ENCODE peak calls at places on chromosomes 3 and 15, in four cellular contexts. X is H1, M is HepG2, J is K562. Y is an unnamed sample.

GRCh38 chr3:57184516-57184915 is 15.3 kb downstream of the HESX1 start:
- DNase-seq in X (no peak), J (no peak), M (no peak), Y (no peak)

GRCh38 chr3:172106989-172107388 is 67.6 kb downstream of the FNDC3B start:
- DNase-seq in X (no peak), M (no peak), J (no peak), Y (peak)

GRCh38 chr3:170768334-170768801 is 101.6 kb downstream of the RPL22L1 start:
- DNase-seq in X (no peak), M (no peak), J (no peak), Y (no peak)

GRCh38 chr3:168001244-168001643 is 94.5 kb downstream of the GOLIM4 start:
- DNase-seq in J (no peak), X (no peak), M (no peak), Y (no peak)

GRCh38 chr15:40320409-40320808 is 3.1 kb upstream of the INAFM2 start:
- DNase-seq in M (peak), J (no peak), X (no peak), Y (no peak)

GRCh38 chr3:38479431-38480092 is 16.6 kb upstream of the EXOG start:
- DNase-seq in J (peak), X (peak), M (peak), Y (no peak)

GRCh38 chr3:65950340-65951326 is 88.1 kb downstream of the MAGI1 start:
- DNase-seq in X (peak), J (no peak), M (no peak), Y (no peak)

GRCh38 chr3:162367443-162368132 is 871.0 kb downstream of the OTOL1 start:
- DNase-seq in J (no peak), X (no peak), M (no peak), Y (no peak)

GRCh38 chr15:44804303-44805046 is 68.1 kb downstream of the TRIM69 start:
- DNase-seq in X (no peak), J (no peak), M (no peak), Y (no peak)

GRCh38 chr15:99310745-99311144 is 59.5 kb downstream of the LRRC28 start:
- DNase-seq in X (no peak), J (no peak), M (no peak), Y (no peak)

GRCh38 chr3:183725387-183725786 is 27.8 kb downstream of the YEATS2 start:
- DNase-seq in M (no peak), J (no peak), X (no peak), Y (no peak)

GRCh38 chr3:126205717-126206655 is 25.6 kb upstream of the ALDH1L1 start:
- DNase-seq in M (no peak), X (no peak), J (no peak), Y (no peak)

GRCh38 chr3:158718490-158719170 is 13.6 kb downstream of the RARRES1 start:
- DNase-seq in X (no peak), M (no peak), J (no peak), Y (no peak)

GRCh38 chr15:67187351-67187854 is 67.1 kb downstream of the AAGAB start:
- DNase-seq in X (no peak), J (no peak), M (no peak), Y (no peak)

GRCh38 chr3:117035785-117036184 is 326.2 kb downstream of the TUSC7 start:
- DNase-seq in M (no peak), X (no peak), J (no peak), Y (no peak)

GRCh38 chr3:153614131-153614530 is 452.1 kb downstream of the RAP2B start:
- DNase-seq in J (no peak), X (no peak), M (no peak), Y (no peak)

GRCh38 chr3:67239362-67239761 is 241.3 kb downstream of the KBTBD8 start:
- DNase-seq in J (no peak), M (no peak), X (no peak), Y (no peak)

GRCh38 chr15:36905908-36906307 is 194.4 kb downstream of the MEIS2 start:
- DNase-seq in J (no peak), X (no peak), M (no peak), Y (no peak)

GRCh38 chr3:127959873-127960272 is 44.8 kb downstream of the KBTBD12 start:
- DNase-seq in X (no peak), J (no peak), M (peak), Y (no peak)

GRCh38 chr3:116198087-116198486 is 247.2 kb downstream of the LSAMP start:
- DNase-seq in X (no peak), J (no peak), M (no peak), Y (no peak)

GRCh38 chr15:77058468-77058867 is 12.4 kb downstream of the TSPAN3 start:
- DNase-seq in J (no peak), X (no peak), M (no peak), Y (no peak)

GRCh38 chr15:31358163-31358562 is 31.5 kb downstream of the KLF13 start:
- DNase-seq in J (no peak), X (no peak), M (no peak), Y (no peak)

GRCh38 chr15:65856821-65857455 is 12.4 kb upstream of the RAB11A start:
- DNase-seq in X (no peak), M (peak), J (peak), Y (no peak)

GRCh38 chr3:13492976-13493866 is 13.1 kb downstream of the HDAC11 start:
- DNase-seq in M (no peak), J (no peak), X (no peak), Y (no peak)

GRCh38 chr3:133986302-133986701 is 43.4 kb downstream of the SLCO2A1 start:
- DNase-seq in X (no peak), J (no peak), M (no peak), Y (no peak)

GRCh38 chr3:12415014-12415653 is 69.1 kb upstream of the TSEN2 start:
- DNase-seq in J (no peak), X (no peak), M (no peak), Y (no peak)

GRCh38 chr3:195893121-195893449 is 15.3 kb downstream of the TNK2 start:
- DNase-seq in J (no peak), X (no peak), M (no peak), Y (no peak)

GRCh38 chr3:62586356-62586755 is 213.0 kb upstream of the FEZF2 start:
- DNase-seq in J (no peak), X (no peak), M (no peak), Y (no peak)

GRCh38 chr15:37100109-37100873 is at the start of gene MEIS2:
- DNase-seq in X (no peak), M (peak), J (peak), Y (peak)

GRCh38 chr3:57864853-57865252 is 108.7 kb downstream of the SLMAP start:
- DNase-seq in X (no peak), J (no peak), M (no peak), Y (no peak)

GRCh38 chr15:32685576-32685975 is 32.2 kb upstream of the GREM1 start:
- DNase-seq in M (no peak), X (no peak), J (no peak), Y (no peak)

GRCh38 chr15:32691316-32692032 is 26.3 kb upstream of the GREM1 start:
- DNase-seq in J (no peak), M (no peak), X (no peak), Y (no peak)

GRCh38 chr15:32692286-32692685 is 25.5 kb upstream of the GREM1 start:
- DNase-seq in J (no peak), X (no peak), M (no peak), Y (no peak)

GRCh38 chr15:32687556-32687955 is 30.2 kb upstream of the GREM1 start:
- DNase-seq in M (no peak), J (no peak), X (no peak), Y (no peak)

GRCh38 chr15:32688151-32688639 is 29.6 kb upstream of the GREM1 start:
- DNase-seq in M (peak), J (no peak), X (no peak), Y (no peak)
- TF ChIP-seq BRCA1 in M (no peak), J (no peak), X (no peak), Y (no peak)

DNA sequence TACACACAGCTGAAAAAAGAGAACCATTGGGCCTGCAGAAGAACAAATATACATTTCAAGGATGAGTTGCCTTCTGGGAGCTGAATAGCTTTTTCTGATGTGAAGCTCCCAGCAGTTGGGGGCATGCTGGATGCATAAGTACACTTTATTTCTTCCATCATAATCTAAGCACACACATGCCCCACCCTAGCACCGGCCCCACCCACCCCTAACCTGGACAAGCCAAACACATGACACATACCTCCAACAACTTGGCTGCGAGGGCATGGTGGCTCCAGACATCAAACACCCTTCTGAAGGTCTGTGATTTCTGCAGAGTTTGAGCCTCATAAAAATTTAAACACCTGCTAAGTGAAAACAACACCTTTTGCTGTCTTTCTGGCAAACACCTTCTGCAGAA is 307.2 kb upstream of the TRIM42 start:
- DNase-seq in X (no peak), J (no peak), M (no peak), Y (no peak)
- TF ChIP-seq BRCA1 in X (no peak), J (no peak), M (no peak), Y (no peak)

DNA sequence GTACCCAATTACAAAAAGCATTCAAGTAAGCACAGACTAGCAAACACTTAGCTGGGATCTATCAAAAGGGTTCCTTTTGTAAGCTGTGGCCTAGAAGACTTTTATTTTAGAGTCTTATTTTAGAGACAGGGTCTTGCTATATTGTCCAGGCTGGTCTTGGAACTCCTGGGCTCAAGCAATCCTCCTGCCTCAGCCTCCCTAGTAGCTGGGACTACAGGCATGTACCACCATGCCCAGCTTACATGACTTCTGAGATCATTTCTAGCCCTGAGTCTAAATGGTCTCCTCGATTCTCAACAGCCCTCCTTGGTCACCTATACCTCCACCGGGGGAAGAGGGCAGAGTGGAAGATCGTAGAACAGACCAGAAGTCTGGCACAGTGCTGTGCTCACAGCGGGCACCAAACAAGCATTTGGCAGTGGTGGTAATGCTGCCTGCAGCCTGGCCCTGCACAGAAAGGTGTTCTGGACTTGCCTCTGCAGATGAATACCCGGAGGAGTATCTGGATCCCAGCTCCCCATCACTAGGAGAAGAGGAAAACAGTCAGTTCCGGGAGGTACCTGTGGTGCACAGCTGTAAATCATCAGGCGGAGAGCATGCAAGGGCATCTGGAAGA is 2.4 kb downstream of the FAM219B start:
- DNase-seq in X (no peak), M (no peak), J (no peak), Y (no peak)
- TF ChIP-seq BRCA1 in X (no peak), M (no peak), J (no peak), Y (no peak)

GRCh38 chr3:141846050-141846433 is 30.4 kb upstream of the ATP1B3 start:
- DNase-seq in M (no peak), X (no peak), J (no peak), Y (no peak)
- TF ChIP-seq BRCA1 in M (no peak), X (no peak), J (no peak), Y (no peak)

GRCh38 chr15:33586791-33587697 is 276.3 kb downstream of the RYR3 start:
- DNase-seq in X (no peak), J (no peak), M (no peak), Y (no peak)

GRCh38 chr15:33581032-33581431 is 270.3 kb downstream of the RYR3 start:
- DNase-seq in M (no peak), X (no peak), J (no peak), Y (no peak)

GRCh38 chr15:33580526-33580925 is 269.8 kb downstream of the RYR3 start:
- DNase-seq in M (no peak), J (no peak), X (no peak), Y (no peak)

GRCh38 chr15:33587773-33588172 is 277.0 kb downstream of the RYR3 start:
- DNase-seq in X (no peak), M (no peak), J (no peak), Y (no peak)

DNA sequence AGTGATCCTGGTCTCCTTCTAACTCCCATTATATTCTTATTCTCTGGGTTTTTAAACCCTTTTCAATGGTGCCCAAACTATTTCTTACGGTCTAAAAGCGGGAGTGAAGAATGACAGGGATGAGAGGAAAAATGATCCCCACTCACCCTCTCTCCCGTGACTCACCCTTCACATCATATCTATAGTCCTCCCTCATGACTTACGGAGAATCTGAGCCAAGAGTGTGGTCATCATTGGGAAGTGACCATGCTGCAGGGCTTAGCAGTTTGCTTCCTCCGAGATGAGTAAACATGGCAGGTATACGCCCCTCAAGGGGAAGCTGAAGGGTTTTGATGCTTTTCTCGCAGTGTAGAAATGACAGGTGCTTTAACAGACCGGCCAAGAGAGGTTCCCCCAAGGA is 274.0 kb downstream of the RYR3 start:
- DNase-seq in X (no peak), J (no peak), M (no peak), Y (no peak)
- TF ChIP-seq BRCA1 in X (no peak), J (no peak), M (no peak), Y (no peak)

DNA sequence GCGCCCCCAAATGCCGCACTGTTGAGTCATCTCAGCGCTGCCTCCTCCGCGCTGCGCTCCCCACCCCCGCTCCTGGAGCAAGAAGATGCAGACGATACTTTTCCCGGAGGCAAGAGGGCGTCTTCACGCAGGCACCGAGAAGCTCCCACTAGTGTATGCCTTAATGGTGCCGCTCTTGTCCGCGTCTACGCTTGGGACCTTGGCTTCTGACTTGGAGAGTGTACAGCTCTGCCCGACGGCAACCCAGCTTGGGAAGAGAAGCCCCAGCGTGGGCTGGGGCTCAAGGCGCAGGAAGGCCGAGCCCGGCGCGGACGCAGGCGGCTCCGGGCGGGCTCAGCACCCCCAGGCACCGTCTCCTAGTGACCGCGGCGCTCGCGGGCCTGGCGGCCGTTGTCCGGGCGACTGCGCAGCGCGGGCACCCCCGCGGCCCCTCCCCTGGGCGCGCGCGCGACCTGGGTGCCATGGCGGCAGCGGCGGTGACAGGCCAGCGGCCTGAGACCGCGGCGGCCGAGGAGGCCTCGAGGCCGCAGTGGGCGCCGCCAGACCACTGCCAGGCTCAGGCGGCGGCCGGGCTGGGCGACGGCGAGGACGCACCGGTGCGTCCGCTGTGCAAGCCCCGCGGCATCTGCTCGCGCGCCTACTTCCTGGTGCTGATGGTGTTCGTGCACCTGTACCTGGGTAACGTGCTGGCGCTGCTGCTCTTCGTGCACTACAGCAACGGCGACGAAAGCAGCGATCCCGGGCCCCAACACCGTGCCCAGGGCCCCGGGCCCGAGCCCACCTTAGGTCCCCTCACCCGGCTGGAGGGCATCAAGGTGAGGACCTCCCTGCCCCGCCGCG is at the start of gene P4HTM:
- DNase-seq in M (no peak), J (peak), X (peak), Y (peak)
- TF ChIP-seq BRCA1 in M (no peak), J (no peak), X (no peak), Y (no peak)

DNA sequence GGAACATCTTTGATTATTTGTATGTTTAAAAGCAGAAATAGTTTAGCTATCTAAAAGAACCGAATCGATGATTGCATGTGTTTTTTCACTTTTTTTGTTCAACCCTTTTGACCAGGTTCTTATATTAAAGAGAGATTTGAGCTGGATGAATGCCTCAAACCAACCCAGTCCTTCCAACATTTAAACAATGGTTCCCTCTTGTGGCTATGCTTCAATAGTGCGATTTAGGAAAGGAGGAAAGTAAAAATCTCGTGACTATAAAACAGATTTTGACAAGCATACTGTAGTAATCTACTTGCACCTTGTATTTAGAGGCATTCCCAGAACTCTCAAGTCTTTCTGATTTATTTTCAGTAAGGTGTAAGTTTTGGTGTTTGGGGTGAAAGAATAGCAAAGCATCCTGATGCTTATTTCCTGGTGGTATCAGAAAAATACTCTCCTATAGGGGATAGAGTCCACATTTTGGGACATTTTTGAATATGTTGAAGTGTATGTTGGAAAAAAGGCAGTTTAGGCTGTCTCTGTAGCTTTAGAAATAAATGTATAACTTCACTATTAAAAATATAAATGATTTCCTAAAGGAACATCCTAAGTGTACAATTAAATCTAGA is 159.6 kb upstream of the KCNH8 start:
- DNase-seq in J (no peak), X (no peak), M (peak), Y (no peak)
- TF ChIP-seq BRCA1 in J (no peak), X (no peak), M (no peak), Y (no peak)

DNA sequence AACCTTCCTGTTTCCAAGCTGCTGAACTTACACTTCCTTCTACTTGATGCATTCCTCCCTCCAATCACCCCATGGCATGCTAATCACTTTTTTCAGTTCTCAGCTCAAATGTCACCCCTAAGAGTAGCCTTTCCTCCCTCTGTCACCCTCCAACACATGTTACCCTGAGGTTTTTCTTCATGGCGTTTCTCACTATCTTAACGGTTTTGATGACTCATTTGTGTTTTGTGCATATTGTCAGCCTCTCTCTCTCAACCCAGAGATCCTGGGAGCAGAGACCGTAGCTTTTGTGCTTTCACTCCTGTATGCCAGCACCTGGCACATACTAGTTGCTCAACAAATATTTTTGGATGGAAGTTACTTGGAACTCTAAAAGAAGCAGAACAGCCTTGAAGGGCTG is 24.5 kb downstream of the LRRC3B start:
- DNase-seq in X (no peak), M (no peak), J (no peak), Y (no peak)
- TF ChIP-seq BRCA1 in X (no peak), M (no peak), J (no peak), Y (no peak)